ENCODE peak calls at places on chromosomes 2 and 18, in seven cellular contexts. H, M, E, V, G, D and Q are unnamed samples.

GRCh38 chr2:130185896-130186295 is 3.8 kb downstream of the MZT2B start:
- DNase-seq in H (no peak), M (no peak), E (no peak), V (no peak), G (no peak), D (no peak), Q (no peak)

GRCh38 chr18:22347624-22348511 is 69.8 kb downstream of the CTAGE1 start:
- DNase-seq in H (no peak), M (no peak), E (peak; percentile 32), V (peak; percentile 53), G (no peak), D (no peak), Q (no peak)

GRCh38 chr2:71602581-71602980 is 149.2 kb downstream of the DYSF start:
- DNase-seq in H (no peak), M (no peak), E (no peak), V (no peak), G (no peak), D (no peak), Q (no peak)

GRCh38 chr18:9762561-9762960 is 54.5 kb downstream of the RAB31 start:
- DNase-seq in H (no peak), M (no peak), E (no peak), V (no peak), G (no peak), D (no peak), Q (no peak)

GRCh38 chr2:237669628-237670351 is 42.4 kb downstream of the LRRFIP1 start:
- DNase-seq in H (no peak), M (no peak), E (peak; percentile 85), V (peak; percentile 55), G (peak; percentile 86), D (peak; percentile 92), Q (no peak)

GRCh38 chr2:105409717-105410116 is 10.9 kb upstream of the FHL2 start:
- DNase-seq in H (no peak), M (no peak), E (peak; percentile 40), V (peak; percentile 51), G (peak; percentile 91), D (peak; percentile 94), Q (peak; percentile 92)

GRCh38 chr2:45121236-45121927 is 112.1 kb upstream of the SIX2 start:
- DNase-seq in H (no peak), M (no peak), E (no peak), V (no peak), G (no peak), D (no peak), Q (no peak)

GRCh38 chr2:120546077-120546864 is 189.4 kb upstream of the GLI2 start:
- DNase-seq in H (no peak), M (no peak), E (no peak), V (no peak), G (no peak), D (peak; percentile 88), Q (peak; percentile 97)

GRCh38 chr2:239949537-239949936 is 75.6 kb downstream of the NDUFA10 start:
- DNase-seq in H (no peak), M (no peak), E (no peak), V (no peak), G (no peak), D (no peak), Q (no peak)

GRCh38 chr2:117935436-117935835 is 78.4 kb downstream of the CCDC93 start:
- DNase-seq in H (no peak), M (no peak), E (no peak), V (no peak), G (no peak), D (no peak), Q (no peak)

GRCh38 chr18:32362484-32362883 is 108.2 kb downstream of the GAREM1 start:
- DNase-seq in H (no peak), M (no peak), E (no peak), V (no peak), G (no peak), D (no peak), Q (no peak)

GRCh38 chr2:122174061-122174460 is 418.6 kb downstream of the TSN start:
- DNase-seq in H (no peak), M (no peak), E (no peak), V (no peak), G (no peak), D (no peak), Q (no peak)

GRCh38 chr2:219526320-219527075 is 12.2 kb downstream of the ASIC4 start:
- DNase-seq in H (no peak), M (no peak), E (no peak), V (no peak), G (no peak), D (no peak), Q (no peak)

GRCh38 chr2:239457586-239458445 is 57.0 kb upstream of the HDAC4 start:
- DNase-seq in H (no peak), M (no peak), E (no peak), V (no peak), G (no peak), D (no peak), Q (no peak)